ENCODE peak calls at places on chromosomes 5 and 9, in seven cellular contexts. E is RWPE1; H is WERI-Rb-1; C is sigmoid colon; A is colonic mucosa; O is CD8-positive, alpha-beta T cell; J is A549. Y is an unnamed sample.

GRCh38 chr9:3434594-3434993 is 91.2 kb downstream of the RFX3 start:
- DNase-seq in E (no peak), H (no peak), C (no peak), A (no peak), O (no peak), J (no peak), Y (no peak)

GRCh38 chr5:169344629-169345028 is 43.7 kb upstream of the SLIT3 start:
- DNase-seq in E (no peak), H (no peak), C (peak), A (no peak), O (no peak), J (no peak), Y (no peak)

GRCh38 chr5:7794301-7794700 is 56.6 kb downstream of the CFAP90 start:
- DNase-seq in E (no peak), H (no peak), C (no peak), A (no peak), O (no peak), J (no peak), Y (peak)

GRCh38 chr9:72274916-72275315 is 90.1 kb downstream of the ZFAND5 start:
- DNase-seq in E (peak), H (no peak), C (no peak), A (no peak), O (no peak), J (no peak), Y (no peak)

GRCh38 chr9:69370430-69370829 is 45.4 kb downstream of the ENTREP1 start:
- DNase-seq in E (no peak), H (no peak), C (no peak), A (no peak), O (no peak), J (no peak), Y (no peak)

GRCh38 chr9:134879664-134880483 is 736 bp upstream of the FCN2 start:
- DNase-seq in E (no peak), H (no peak), C (no peak), A (no peak), O (no peak), J (no peak), Y (no peak)

GRCh38 chr5:129904667-129905466 is 602 bp downstream of the CHSY3 start:
- DNase-seq in E (peak), H (peak), C (peak), A (no peak), O (no peak), J (no peak), Y (no peak)

GRCh38 chr9:136960212-136960937 is 8.3 kb downstream of the LCN12 start:
- DNase-seq in E (no peak), H (no peak), C (no peak), A (no peak), O (peak), J (no peak), Y (no peak)

GRCh38 chr5:173486826-173487225 is 129.6 kb downstream of the BOD1 start:
- DNase-seq in E (no peak), H (no peak), C (no peak), A (no peak), O (no peak), J (no peak), Y (no peak)

GRCh38 chr9:22079873-22080341 is 70.8 kb upstream of the CDKN2B start:
- DNase-seq in E (no peak), H (no peak), C (peak), A (no peak), O (no peak), J (no peak), Y (no peak)

GRCh38 chr5:132749506-132749905 is 2.3 kb downstream of the CCNI2 start:
- DNase-seq in E (no peak), H (no peak), C (no peak), A (no peak), O (no peak), J (no peak), Y (no peak)

GRCh38 chr9:92609142-92609500 is 60.8 kb downstream of the IPPK start:
- DNase-seq in E (no peak), H (peak), C (no peak), A (no peak), O (no peak), J (no peak), Y (no peak)

GRCh38 chr5:93174930-93175329 is 406.1 kb downstream of the NR2F1-AS1 start:
- DNase-seq in E (no peak), H (no peak), C (no peak), A (no peak), O (no peak), J (no peak), Y (no peak)

GRCh38 chr5:88827997-88828396 is 55.0 kb downstream of the MEF2C start:
- DNase-seq in E (no peak), H (no peak), C (no peak), A (no peak), O (no peak), J (no peak), Y (no peak)

GRCh38 chr9:109323771-109324170 is 2.9 kb upstream of the EPB41L4B start:
- DNase-seq in E (no peak), H (no peak), C (no peak), A (no peak), O (no peak), J (no peak), Y (no peak)

GRCh38 chr9:677461-678097 is 163.9 kb upstream of the DMRT1 start:
- DNase-seq in E (no peak), H (no peak), C (no peak), A (no peak), O (no peak), J (no peak), Y (no peak)

GRCh38 chr9:91279296-91280204 is 82.2 kb downstream of the AUH start:
- DNase-seq in E (no peak), H (no peak), C (no peak), A (no peak), O (no peak), J (no peak), Y (no peak)

GRCh38 chr5:177311361-177311722 is 356 bp downstream of the MXD3 start:
- DNase-seq in E (no peak), H (no peak), C (no peak), A (no peak), O (no peak), J (no peak), Y (no peak)

GRCh38 chr5:159935946-159936345 is 19.7 kb downstream of the ADRA1B start:
- DNase-seq in E (no peak), H (no peak), C (no peak), A (no peak), O (no peak), J (no peak), Y (no peak)

GRCh38 chr5:65808818-65809217 is 86.8 kb downstream of the NLN start:
- DNase-seq in E (no peak), H (no peak), C (no peak), A (no peak), O (no peak), J (no peak), Y (no peak)

GRCh38 chr9:134487066-134487710 is 154.4 kb upstream of the COL5A1 start:
- DNase-seq in E (no peak), H (no peak), C (peak), A (no peak), O (no peak), J (no peak), Y (peak)

GRCh38 chr9:29211681-29212589 is 1638.7 kb upstream of the C9orf72 start:
- DNase-seq in E (peak), H (peak), C (peak), A (peak), O (peak), J (peak), Y (peak)

GRCh38 chr5:159095218-159095617 is 4.5 kb downstream of the EBF1 start:
- DNase-seq in E (no peak), H (no peak), C (no peak), A (no peak), O (no peak), J (no peak), Y (no peak)

GRCh38 chr9:110650261-110650660 is 18.3 kb upstream of the MUSK start:
- DNase-seq in E (no peak), H (no peak), C (peak), A (no peak), O (no peak), J (no peak), Y (no peak)

GRCh38 chr5:154612666-154613065 is 134.6 kb upstream of the HAND1 start:
- DNase-seq in E (no peak), H (no peak), C (no peak), A (no peak), O (no peak), J (no peak), Y (no peak)

GRCh38 chr5:63963926-63964325 is 1.7 kb upstream of the HTR1A start:
- DNase-seq in E (no peak), H (no peak), C (no peak), A (no peak), O (no peak), J (no peak), Y (no peak)

GRCh38 chr9:34097865-34098264 is 28.6 kb downstream of the DCAF12 start:
- DNase-seq in E (no peak), H (no peak), C (no peak), A (no peak), O (no peak), J (no peak), Y (no peak)

GRCh38 chr5:172115541-172115982 is 72.5 kb downstream of the STK10 start:
- DNase-seq in E (no peak), H (no peak), C (no peak), A (no peak), O (peak), J (no peak), Y (no peak)

GRCh38 chr5:179303801-179304200 is 41.5 kb downstream of the ADAMTS2 start:
- DNase-seq in E (no peak), H (no peak), C (peak), A (no peak), O (no peak), J (no peak), Y (no peak)

GRCh38 chr9:37508834-37509206 is 23.1 kb downstream of the POLR1E start:
- DNase-seq in E (no peak), H (no peak), C (no peak), A (no peak), O (no peak), J (no peak), Y (no peak)

GRCh38 chr9:89675403-89675771 is 70.6 kb downstream of the GADD45G start:
- DNase-seq in E (no peak), H (peak), C (no peak), A (peak), O (no peak), J (no peak), Y (no peak)

GRCh38 chr9:70642421-70642820 is 228.0 kb upstream of the KLF9 start:
- DNase-seq in E (no peak), H (no peak), C (no peak), A (no peak), O (no peak), J (no peak), Y (no peak)

GRCh38 chr5:139668924-139669680 is 21.0 kb downstream of the CXXC5 start:
- DNase-seq in E (no peak), H (no peak), C (no peak), A (no peak), O (no peak), J (no peak), Y (no peak)

GRCh38 chr5:96347502-96348292 is 85.4 kb downstream of the PCSK1 start:
- DNase-seq in E (no peak), H (no peak), C (no peak), A (no peak), O (no peak), J (no peak), Y (no peak)

GRCh38 chr9:28999806-29000205 is 1426.5 kb upstream of the C9orf72 start:
- DNase-seq in E (peak), H (no peak), C (no peak), A (no peak), O (no peak), J (peak), Y (no peak)

GRCh38 chr5:32283539-32284377 is 29.0 kb downstream of the MTMR12 start:
- DNase-seq in E (peak), H (no peak), C (no peak), A (no peak), O (no peak), J (no peak), Y (no peak)

GRCh38 chr5:155773680-155774079 is 553.3 kb upstream of the SGCD start:
- DNase-seq in E (no peak), H (no peak), C (no peak), A (no peak), O (peak), J (no peak), Y (no peak)

GRCh38 chr9:125400725-125401124 is 139.1 kb downstream of the GAPVD1 start:
- DNase-seq in E (no peak), H (no peak), C (no peak), A (no peak), O (no peak), J (no peak), Y (no peak)
- TF ChIP-seq CTCF in E (no peak), H (no peak), C (no peak), A (no peak), O (no peak), J (no peak), Y (no peak)

GRCh38 chr9:129895376-129896268 is 60.4 kb downstream of the USP20 start:
- DNase-seq in E (no peak), H (no peak), C (no peak), A (no peak), O (peak), J (no peak), Y (no peak)
- H3K27ac ChIP-seq in E (no peak), H (no peak), C (no peak), A (no peak), O (peak), J (no peak), Y (peak)

GRCh38 chr9:112717669-112718331 is at the start of gene INIP:
- DNase-seq in E (peak), H (peak), C (peak), A (peak), O (peak), J (peak), Y (peak)
- TF ChIP-seq CTCF in E (peak), H (peak), C (no peak), A (no peak), O (no peak), J (no peak), Y (peak)

DNA sequence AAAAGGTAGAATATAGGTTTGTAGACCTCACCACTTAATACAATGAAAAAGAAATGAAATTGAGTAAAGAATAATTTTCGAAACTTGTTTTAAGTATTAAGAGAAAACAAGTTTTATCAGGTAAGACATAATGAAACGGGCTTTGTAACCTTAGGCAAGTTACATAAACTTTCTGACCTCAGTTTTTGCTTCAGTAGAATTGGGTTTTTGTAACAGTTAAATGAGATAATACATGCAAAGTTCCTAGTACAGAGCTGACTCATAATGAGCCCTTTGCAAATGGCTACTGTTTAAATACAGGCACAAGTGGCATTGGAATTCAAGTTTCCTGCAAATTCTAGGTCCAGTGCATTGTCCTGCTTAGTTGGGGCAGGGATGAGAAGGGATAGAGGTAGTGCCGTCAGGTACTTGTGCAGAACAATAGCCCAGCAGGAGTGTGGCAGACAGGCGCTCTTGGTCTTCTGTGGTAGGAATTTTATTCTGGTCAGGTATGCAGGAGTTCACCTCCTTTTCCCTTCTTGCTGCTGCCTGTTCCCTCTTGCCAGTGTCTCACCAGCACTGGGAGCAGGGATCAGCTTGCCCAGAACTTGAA is 203.8 kb downstream of the PBX3 start:
- DNase-seq in E (no peak), H (no peak), C (no peak), A (no peak), O (no peak), J (no peak), Y (no peak)
- H3K27ac ChIP-seq in E (no peak), H (no peak), C (no peak), A (no peak), O (no peak), J (no peak), Y (no peak)

DNA sequence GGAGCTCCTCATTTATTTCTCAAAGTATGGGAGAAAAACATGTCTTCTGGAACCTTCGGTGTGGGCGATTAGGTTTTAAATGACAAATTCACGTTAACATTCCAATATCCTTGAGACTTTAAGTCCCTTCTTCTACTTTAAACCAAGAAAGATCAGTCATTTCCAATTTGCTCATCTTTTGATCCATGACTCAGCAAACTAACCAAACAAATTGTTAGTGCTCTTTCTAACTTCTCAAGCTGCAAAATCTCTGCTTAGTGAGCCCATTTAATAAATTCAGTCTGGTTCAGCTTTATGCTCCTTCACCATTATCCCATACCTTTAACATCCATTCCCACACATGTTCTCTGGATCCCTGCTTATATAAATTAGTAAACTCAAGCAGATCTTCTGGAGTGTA is 5.5 kb upstream of the CCDC180 start:
- DNase-seq in E (no peak), H (no peak), C (no peak), A (no peak), O (no peak), J (no peak), Y (no peak)
- TF ChIP-seq CTCF in E (no peak), H (no peak), C (no peak), A (no peak), O (no peak), J (no peak), Y (no peak)

DNA sequence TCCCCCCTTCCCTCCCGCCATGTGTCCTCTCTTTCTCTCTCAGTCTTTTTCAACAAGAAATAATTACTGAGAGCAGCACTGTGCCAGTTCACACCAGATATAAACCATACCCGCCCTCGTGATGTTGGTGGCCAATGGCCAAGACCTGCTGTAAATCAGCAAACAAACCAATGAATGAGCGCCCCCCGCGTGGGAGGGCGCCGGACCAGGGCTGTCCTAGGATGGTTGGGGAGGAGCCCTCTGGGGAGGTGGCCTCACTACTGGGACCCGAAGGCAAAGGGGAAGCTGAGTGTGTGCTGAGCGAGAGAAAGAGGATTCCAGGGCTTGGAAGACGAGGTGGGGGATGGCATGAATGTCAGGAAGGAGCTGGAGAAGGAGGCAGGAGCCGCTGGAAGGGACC is 51.2 kb upstream of the BARHL1 start:
- DNase-seq in E (no peak), H (no peak), C (peak), A (no peak), O (no peak), J (no peak), Y (no peak)
- H3K27ac ChIP-seq in E (no peak), H (no peak), C (no peak), A (no peak), O (no peak), J (no peak), Y (no peak)

Y was measured in dorsolateral prefrontal cortex.